ENCODE peak calls at places on chromosome 10, in four cellular contexts. W is K562, E is Panc1, Q is HCT116. D is an unnamed sample. For H3K4me1, the result is how much of the 10 kb centered on the place peaks cover.

GRCh38 chr10:5268743-5269142 is 72.1 kb downstream of the AKR1C4 start:
- DNase-seq in W (no peak), E (no peak), Q (no peak), D (no peak)

GRCh38 chr10:130190065-130190736 is 54.0 kb downstream of the GLRX3 start:
- DNase-seq in W (no peak), E (peak), Q (peak), D (peak)

GRCh38 chr10:122504551-122504950 is 43.2 kb downstream of the HTRA1 start:
- DNase-seq in W (no peak), E (no peak), Q (no peak), D (peak)

GRCh38 chr10:77643795-77644468 is 6.3 kb upstream of the KCNMA1 start:
- DNase-seq in W (peak), E (no peak), Q (peak), D (peak)

GRCh38 chr10:85137253-85137652 is 808.9 kb downstream of the CCSER2 start:
- DNase-seq in W (no peak), E (no peak), Q (no peak), D (no peak)

GRCh38 chr10:43396061-43396927 is 12.7 kb downstream of the HNRNPF start:
- DNase-seq in W (peak), E (no peak), Q (no peak), D (peak)

GRCh38 chr10:73495884-73496674 is at the start of gene PPP3CB:
- DNase-seq in W (peak), E (peak), Q (peak), D (peak)

GRCh38 chr10:3010327-3010726 is 57.0 kb upstream of the PFKP start:
- DNase-seq in W (no peak), E (no peak), Q (no peak), D (no peak)

GRCh38 chr10:132551093-132551807 is 13.7 kb downstream of the INPP5A start:
- DNase-seq in W (peak), E (no peak), Q (no peak), D (peak)

GRCh38 chr10:120018695-120019094 is 126.2 kb downstream of the SEC23IP start:
- DNase-seq in W (no peak), E (no peak), Q (no peak), D (no peak)

GRCh38 chr10:127036987-127037386 is 131.8 kb downstream of the DOCK1 start:
- DNase-seq in W (no peak), E (no peak), Q (no peak), D (no peak)

GRCh38 chr10:35613597-35614226 is 8.6 kb downstream of the GJD4 start:
- DNase-seq in W (no peak), E (no peak), Q (no peak), D (no peak)

GRCh38 chr10:33143160-33143728 is 185.2 kb upstream of the ITGB1 start:
- DNase-seq in W (no peak), E (no peak), Q (no peak), D (no peak)

GRCh38 chr10:29849434-29849833 is 210.0 kb downstream of the JCAD start:
- DNase-seq in W (no peak), E (no peak), Q (no peak), D (peak)

GRCh38 chr10:125479059-125479458 is 203.9 kb downstream of the TEX36 start:
- DNase-seq in W (no peak), E (no peak), Q (peak), D (no peak)

GRCh38 chr10:75097666-75098285 is 13.7 kb upstream of the SAMD8 start:
- DNase-seq in W (no peak), E (no peak), Q (no peak), D (no peak)

GRCh38 chr10:66747451-66747850 is 178.4 kb upstream of the LRRTM3 start:
- DNase-seq in W (no peak), E (no peak), Q (peak), D (no peak)

GRCh38 chr10:7082967-7083366 is 327.9 kb downstream of the SFMBT2 start:
- DNase-seq in W (no peak), E (no peak), Q (no peak), D (no peak)

GRCh38 chr10:80517416-80518142 is 20.1 kb upstream of the SH2D4B start:
- DNase-seq in W (no peak), E (no peak), Q (no peak), D (no peak)

GRCh38 chr10:33570495-33570894 is 236.0 kb upstream of the NRP1 start:
- DNase-seq in W (no peak), E (no peak), Q (no peak), D (no peak)

GRCh38 chr10:92024700-92025099 is 101.1 kb downstream of the BTAF1 start:
- DNase-seq in W (no peak), E (no peak), Q (no peak), D (no peak)

GRCh38 chr10:68955786-68956532 is at the start of gene DDX21:
- DNase-seq in W (peak), E (peak), Q (peak), D (peak)

GRCh38 chr10:6473430-6473829 is 106.6 kb downstream of the PRKCQ start:
- DNase-seq in W (peak), E (no peak), Q (no peak), D (no peak)

GRCh38 chr10:132850246-132850645 is 64.3 kb upstream of the NKX6-2 start:
- DNase-seq in W (no peak), E (no peak), Q (no peak), D (no peak)

GRCh38 chr10:84613336-84614021 is 285.1 kb downstream of the CCSER2 start:
- DNase-seq in W (peak), E (peak), Q (peak), D (peak)

GRCh38 chr10:102452672-102453340 is 1.5 kb upstream of the C10orf95 start:
- DNase-seq in W (no peak), E (peak), Q (peak), D (no peak)

GRCh38 chr10:72483452-72483851 is 128.7 kb upstream of the DNAJB12 start:
- DNase-seq in W (no peak), E (no peak), Q (no peak), D (no peak)

GRCh38 chr10:43128958-43129706 is 9.1 kb upstream of the CSGALNACT2 start:
- DNase-seq in W (peak), E (no peak), Q (peak), D (peak)

GRCh38 chr10:125133706-125134482 is 26.5 kb downstream of the CTBP2 start:
- DNase-seq in W (no peak), E (no peak), Q (no peak), D (no peak)

GRCh38 chr10:31031205-31031665 is 430 bp downstream of the ZNF438 start:
- DNase-seq in W (peak), E (peak), Q (no peak), D (no peak)

GRCh38 chr10:92747600-92747999 is 57.8 kb downstream of the HHEX start:
- DNase-seq in W (no peak), E (no peak), Q (no peak), D (no peak)

GRCh38 chr10:93452143-93452542 is 30.0 kb downstream of the MYOF start:
- DNase-seq in W (no peak), E (no peak), Q (no peak), D (no peak)

GRCh38 chr10:34826221-34826620 is 11.1 kb upstream of the PARD3 start:
- DNase-seq in W (no peak), E (no peak), Q (peak), D (no peak)

GRCh38 chr10:60916025-60916424 is 28.0 kb downstream of the RHOBTB1 start:
- DNase-seq in W (peak), E (no peak), Q (no peak), D (no peak)
- H3K4me1 ChIP-seq in W (under half), E (under half), Q (under half), D (under half)

GRCh38 chr10:44463511-44464121 is 78.7 kb upstream of the CXCL12 start:
- DNase-seq in W (no peak), E (no peak), Q (no peak), D (no peak)
- TF ChIP-seq SIN3A in W (no peak), E (no peak), Q (no peak), D (no peak)

DNA sequence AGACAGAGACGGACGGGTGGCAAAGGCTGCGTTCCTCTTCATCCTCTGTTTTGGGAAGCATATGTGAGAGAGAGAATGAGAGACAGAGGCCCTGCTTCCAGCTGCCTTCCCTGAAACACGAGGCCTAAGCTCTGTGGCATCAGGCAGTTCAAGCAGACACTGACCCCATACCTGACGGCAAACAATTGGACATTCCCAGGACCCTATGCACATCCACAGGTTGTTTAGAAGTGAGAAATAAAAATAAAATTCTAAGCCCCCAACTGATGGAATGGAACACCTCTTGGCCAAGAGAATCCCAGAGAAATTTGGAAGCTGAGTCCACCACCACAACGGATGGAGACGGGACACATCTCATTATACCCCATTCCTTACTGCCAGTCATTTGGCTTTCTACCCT is 105.3 kb downstream of the CPXM2 start:
- DNase-seq in W (no peak), E (no peak), Q (no peak), D (no peak)
- H3K4me1 ChIP-seq in W (under half), E (under half), Q (under half), D (under half)

GRCh38 chr10:22611425-22612111 is 102.8 kb downstream of the PIP4K2A start:
- DNase-seq in W (no peak), E (no peak), Q (no peak), D (no peak)
- TF ChIP-seq SIN3A in W (no peak), E (no peak), Q (no peak), D (no peak)

GRCh38 chr10:118738422-118738821 is 16.3 kb downstream of the CACUL1 start:
- DNase-seq in W (no peak), E (no peak), Q (no peak), D (no peak)
- H3K4me1 ChIP-seq in W (under half), E (under half), Q (under half), D (under half)

DNA sequence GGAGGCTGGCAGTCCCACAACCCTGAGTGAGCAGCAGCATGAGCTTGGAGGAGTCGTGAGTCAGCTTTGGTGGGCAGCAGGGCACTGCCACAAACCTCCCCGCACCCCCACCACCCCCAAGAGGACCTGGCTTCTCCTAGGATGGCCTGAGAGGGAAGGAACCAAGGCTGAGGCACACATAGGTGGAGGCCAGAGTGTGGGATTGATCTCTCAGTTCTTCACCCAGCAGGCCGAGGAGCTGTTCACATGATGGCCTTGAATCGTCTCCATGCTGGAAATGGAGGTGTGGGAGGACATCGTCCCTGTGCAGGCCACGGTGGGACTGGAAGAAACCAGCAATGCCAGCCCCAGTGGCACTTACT is 17.4 kb upstream of the GDF10 start:
- DNase-seq in W (no peak), E (no peak), Q (no peak), D (no peak)
- TF ChIP-seq SIN3A in W (no peak), E (no peak), Q (no peak), D (no peak)

GRCh38 chr10:99983280-99983988 is 26.3 kb downstream of the DNMBP start:
- DNase-seq in W (peak), E (no peak), Q (no peak), D (peak)

GRCh38 chr10:99984201-99984600 is 25.5 kb downstream of the DNMBP start:
- DNase-seq in W (no peak), E (no peak), Q (no peak), D (no peak)

GRCh38 chr10:99979066-99979685 is 30.6 kb downstream of the DNMBP start:
- DNase-seq in W (no peak), E (no peak), Q (no peak), D (no peak)

GRCh38 chr10:99982728-99983127 is 27.0 kb downstream of the DNMBP start:
- DNase-seq in W (no peak), E (no peak), Q (no peak), D (no peak)

DNA sequence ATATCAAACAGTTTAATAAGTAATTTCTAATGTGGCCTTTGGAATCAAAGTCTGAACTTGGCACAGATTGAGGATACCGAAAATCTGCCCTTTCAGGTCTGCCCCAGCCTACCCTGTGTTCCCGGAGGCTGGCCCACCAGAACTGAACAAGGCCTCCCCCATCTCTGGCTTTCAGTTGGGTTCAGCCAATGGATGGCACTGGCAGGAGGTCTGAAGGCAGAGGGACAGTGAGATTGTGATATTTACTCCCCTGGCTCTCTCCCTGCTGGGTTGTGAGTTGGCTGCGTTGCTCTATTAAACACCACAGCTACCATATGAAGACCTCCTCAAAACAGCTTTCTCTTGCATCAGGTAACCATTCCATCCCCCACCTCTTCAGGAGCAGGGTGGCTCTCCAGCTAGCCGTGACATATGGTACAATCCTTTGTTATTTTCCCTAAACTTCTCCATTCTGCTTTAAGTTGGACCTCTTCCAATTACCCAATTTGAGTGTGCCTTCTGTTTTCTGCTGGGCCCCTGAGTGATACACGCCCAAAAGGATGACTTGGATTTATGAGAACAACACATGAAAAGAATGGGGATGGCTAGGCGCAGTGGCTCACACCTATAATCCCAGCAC is 28.1 kb downstream of the DNMBP start:
- DNase-seq in W (no peak), E (no peak), Q (no peak), D (no peak)
- H3K4me1 ChIP-seq in W (under half), E (half or more), Q (half or more), D (under half)